ENCODE peak calls at places on chromosomes 11 and 22, in six cellular contexts. One of them, this sample, is unnamed.

GRCh38 chr11:59216654-59217640 is 4.2 kb upstream of the MPEG1 start:
- DNase-seq in CD4-positive, alpha-beta memory T cell: no peak
- DNase-seq in right lobe of liver: no peak
- DNase-seq in stimulated activated CD8-positive, alpha-beta memory T cell treated with anti-CD3 and anti-CD28 coated beads, Interleukin-15, amount 100 ng/mL, for 4 hours: no peak
- DNase-seq in LHCN-M2: peak; percentile 19
- DNase-seq in NCI-H1105: no peak
- DNase-seq in this sample: no peak

GRCh38 chr11:113296447-113297205 is 17.8 kb upstream of the TTC12 start:
- DNase-seq in CD4-positive, alpha-beta memory T cell: no peak
- DNase-seq in right lobe of liver: no peak
- DNase-seq in stimulated activated CD8-positive, alpha-beta memory T cell treated with anti-CD3 and anti-CD28 coated beads, Interleukin-15, amount 100 ng/mL, for 4 hours: no peak
- DNase-seq in LHCN-M2: no peak
- DNase-seq in NCI-H1105: no peak
- DNase-seq in this sample: no peak

GRCh38 chr11:37104380-37104779 is 506.3 kb upstream of the RAG2 start:
- DNase-seq in CD4-positive, alpha-beta memory T cell: no peak
- DNase-seq in right lobe of liver: no peak
- DNase-seq in stimulated activated CD8-positive, alpha-beta memory T cell treated with anti-CD3 and anti-CD28 coated beads, Interleukin-15, amount 100 ng/mL, for 4 hours: no peak
- DNase-seq in LHCN-M2: no peak
- DNase-seq in NCI-H1105: no peak
- DNase-seq in this sample: no peak

GRCh38 chr22:26174280-26174679 is 5.0 kb downstream of the SEZ6L start:
- DNase-seq in CD4-positive, alpha-beta memory T cell: no peak
- DNase-seq in right lobe of liver: no peak
- DNase-seq in stimulated activated CD8-positive, alpha-beta memory T cell treated with anti-CD3 and anti-CD28 coated beads, Interleukin-15, amount 100 ng/mL, for 4 hours: no peak
- DNase-seq in LHCN-M2: peak; percentile 3
- DNase-seq in NCI-H1105: no peak
- DNase-seq in this sample: no peak

GRCh38 chr22:30077279-30077678 is 3.0 kb upstream of the HORMAD2 start:
- DNase-seq in CD4-positive, alpha-beta memory T cell: no peak
- DNase-seq in right lobe of liver: no peak
- DNase-seq in stimulated activated CD8-positive, alpha-beta memory T cell treated with anti-CD3 and anti-CD28 coated beads, Interleukin-15, amount 100 ng/mL, for 4 hours: no peak
- DNase-seq in LHCN-M2: no peak
- DNase-seq in NCI-H1105: no peak
- DNase-seq in this sample: no peak

GRCh38 chr11:32090774-32091370 is at the start of gene RCN1:
- DNase-seq in CD4-positive, alpha-beta memory T cell: no peak
- DNase-seq in right lobe of liver: peak; percentile 70
- DNase-seq in stimulated activated CD8-positive, alpha-beta memory T cell treated with anti-CD3 and anti-CD28 coated beads, Interleukin-15, amount 100 ng/mL, for 4 hours: peak; percentile 12
- DNase-seq in LHCN-M2: peak; percentile 83
- DNase-seq in NCI-H1105: peak; percentile 68
- DNase-seq in this sample: no peak

GRCh38 chr22:30208631-30209603 is 37.6 kb downstream of the LIF start:
- DNase-seq in CD4-positive, alpha-beta memory T cell: no peak
- DNase-seq in right lobe of liver: no peak
- DNase-seq in stimulated activated CD8-positive, alpha-beta memory T cell treated with anti-CD3 and anti-CD28 coated beads, Interleukin-15, amount 100 ng/mL, for 4 hours: no peak
- DNase-seq in LHCN-M2: peak; percentile 63
- DNase-seq in NCI-H1105: no peak
- DNase-seq in this sample: peak; percentile 77

GRCh38 chr11:4090258-4090657 is 4.3 kb upstream of the RRM1 start:
- DNase-seq in CD4-positive, alpha-beta memory T cell: peak; percentile 85
- DNase-seq in right lobe of liver: no peak
- DNase-seq in stimulated activated CD8-positive, alpha-beta memory T cell treated with anti-CD3 and anti-CD28 coated beads, Interleukin-15, amount 100 ng/mL, for 4 hours: no peak
- DNase-seq in LHCN-M2: no peak
- DNase-seq in NCI-H1105: no peak
- DNase-seq in this sample: no peak

GRCh38 chr22:48592066-48592345 is 1235.7 kb downstream of the BRD1 start:
- DNase-seq in CD4-positive, alpha-beta memory T cell: no peak
- DNase-seq in right lobe of liver: no peak
- DNase-seq in stimulated activated CD8-positive, alpha-beta memory T cell treated with anti-CD3 and anti-CD28 coated beads, Interleukin-15, amount 100 ng/mL, for 4 hours: no peak
- DNase-seq in LHCN-M2: no peak
- DNase-seq in NCI-H1105: no peak
- DNase-seq in this sample: no peak

This sample was measured in SHP77 treated with DMSO at 0.1 percent for 48 hours.